ENCODE peak calls at places on chromosomes 13 and 19, in eight cellular contexts. One of them, this sample, is unnamed.

GRCh38 chr13:66427330-66427990 is 802.7 kb downstream of the PCDH9 start:
- DNase-seq in cardiac muscle cell: peak; percentile 33
- DNase-seq in EL: no peak
- DNase-seq in C1 segment of cervical spinal cord: no peak
- DNase-seq in aorta: no peak
- DNase-seq in stimulated activated CD4-positive, alpha-beta T cell treated with anti-CD3 and anti-CD28 coated beads, Interleukin-2, amount 100 ng/mL, for 48 hours: no peak
- DNase-seq in NCI-H2107: no peak
- DNase-seq in upper lobe of right lung: no peak
- DNase-seq in this sample: no peak

GRCh38 chr13:34462843-34463242 is 479.2 kb upstream of the NBEA start:
- DNase-seq in cardiac muscle cell: peak; percentile 38
- DNase-seq in EL: peak; percentile 81
- DNase-seq in C1 segment of cervical spinal cord: no peak
- DNase-seq in aorta: no peak
- DNase-seq in stimulated activated CD4-positive, alpha-beta T cell treated with anti-CD3 and anti-CD28 coated beads, Interleukin-2, amount 100 ng/mL, for 48 hours: no peak
- DNase-seq in NCI-H2107: no peak
- DNase-seq in upper lobe of right lung: no peak
- DNase-seq in this sample: no peak

GRCh38 chr19:28878862-28879566 is 333.9 kb downstream of the UQCRFS1 start:
- DNase-seq in cardiac muscle cell: peak; percentile 83
- DNase-seq in EL: peak; percentile 72
- DNase-seq in C1 segment of cervical spinal cord: peak; percentile 25
- DNase-seq in aorta: peak; percentile 87
- DNase-seq in stimulated activated CD4-positive, alpha-beta T cell treated with anti-CD3 and anti-CD28 coated beads, Interleukin-2, amount 100 ng/mL, for 48 hours: peak; percentile 56
- DNase-seq in NCI-H2107: peak; percentile 15
- DNase-seq in upper lobe of right lung: peak; percentile 75
- DNase-seq in this sample: peak; percentile 73

GRCh38 chr19:6209233-6209632 is 70.5 kb downstream of the MLLT1 start:
- DNase-seq in cardiac muscle cell: no peak
- DNase-seq in EL: no peak
- DNase-seq in C1 segment of cervical spinal cord: no peak
- DNase-seq in aorta: peak; percentile 43
- DNase-seq in stimulated activated CD4-positive, alpha-beta T cell treated with anti-CD3 and anti-CD28 coated beads, Interleukin-2, amount 100 ng/mL, for 48 hours: no peak
- DNase-seq in NCI-H2107: no peak
- DNase-seq in upper lobe of right lung: peak; percentile 30
- DNase-seq in this sample: no peak

GRCh38 chr13:111367340-111367739 is 46.9 kb downstream of the TEX29 start:
- DNase-seq in cardiac muscle cell: no peak
- DNase-seq in EL: no peak
- DNase-seq in C1 segment of cervical spinal cord: no peak
- DNase-seq in aorta: no peak
- DNase-seq in stimulated activated CD4-positive, alpha-beta T cell treated with anti-CD3 and anti-CD28 coated beads, Interleukin-2, amount 100 ng/mL, for 48 hours: no peak
- DNase-seq in NCI-H2107: no peak
- DNase-seq in upper lobe of right lung: no peak
- DNase-seq in this sample: no peak

GRCh38 chr19:17616961-17617806 is 61.7 kb downstream of the COLGALT1 start:
- DNase-seq in cardiac muscle cell: peak; percentile 25
- DNase-seq in EL: peak; percentile 24
- DNase-seq in C1 segment of cervical spinal cord: no peak
- DNase-seq in aorta: no peak
- DNase-seq in stimulated activated CD4-positive, alpha-beta T cell treated with anti-CD3 and anti-CD28 coated beads, Interleukin-2, amount 100 ng/mL, for 48 hours: no peak
- DNase-seq in NCI-H2107: no peak
- DNase-seq in upper lobe of right lung: no peak
- DNase-seq in this sample: peak; percentile 82

GRCh38 chr19:7637374-7638256 is 705 bp downstream of the STXBP2 start:
- DNase-seq in cardiac muscle cell: peak; percentile 57
- DNase-seq in EL: no peak
- DNase-seq in C1 segment of cervical spinal cord: no peak
- DNase-seq in aorta: no peak
- DNase-seq in stimulated activated CD4-positive, alpha-beta T cell treated with anti-CD3 and anti-CD28 coated beads, Interleukin-2, amount 100 ng/mL, for 48 hours: no peak
- DNase-seq in NCI-H2107: no peak
- DNase-seq in upper lobe of right lung: peak; percentile 88
- DNase-seq in this sample: no peak

GRCh38 chr19:35533822-35534521 is 716 bp downstream of the GAPDHS start:
- DNase-seq in cardiac muscle cell: peak; percentile 57
- DNase-seq in EL: peak; percentile 23
- DNase-seq in C1 segment of cervical spinal cord: no peak
- DNase-seq in aorta: no peak
- DNase-seq in stimulated activated CD4-positive, alpha-beta T cell treated with anti-CD3 and anti-CD28 coated beads, Interleukin-2, amount 100 ng/mL, for 48 hours: peak; percentile 29
- DNase-seq in NCI-H2107: no peak
- DNase-seq in upper lobe of right lung: peak; percentile 78
- DNase-seq in this sample: peak; percentile 58

GRCh38 chr19:13507053-13507611 is 853 bp upstream of the CACNA1A start:
- DNase-seq in cardiac muscle cell: peak; percentile 40
- DNase-seq in EL: peak; percentile 10
- DNase-seq in C1 segment of cervical spinal cord: no peak
- DNase-seq in aorta: no peak
- DNase-seq in stimulated activated CD4-positive, alpha-beta T cell treated with anti-CD3 and anti-CD28 coated beads, Interleukin-2, amount 100 ng/mL, for 48 hours: no peak
- DNase-seq in NCI-H2107: no peak
- DNase-seq in upper lobe of right lung: no peak
- DNase-seq in this sample: peak; percentile 44

GRCh38 chr19:50238043-50238442 is 34.6 kb downstream of the MYH14 start:
- DNase-seq in cardiac muscle cell: no peak
- DNase-seq in EL: no peak
- DNase-seq in C1 segment of cervical spinal cord: no peak
- DNase-seq in aorta: no peak
- DNase-seq in stimulated activated CD4-positive, alpha-beta T cell treated with anti-CD3 and anti-CD28 coated beads, Interleukin-2, amount 100 ng/mL, for 48 hours: no peak
- DNase-seq in NCI-H2107: no peak
- DNase-seq in upper lobe of right lung: no peak
- DNase-seq in this sample: no peak

GRCh38 chr19:2255982-2256685 is at the start of gene JSRP1:
- DNase-seq in cardiac muscle cell: no peak
- DNase-seq in EL: no peak
- DNase-seq in C1 segment of cervical spinal cord: no peak
- DNase-seq in aorta: no peak
- DNase-seq in stimulated activated CD4-positive, alpha-beta T cell treated with anti-CD3 and anti-CD28 coated beads, Interleukin-2, amount 100 ng/mL, for 48 hours: no peak
- DNase-seq in NCI-H2107: no peak
- DNase-seq in upper lobe of right lung: no peak
- DNase-seq in this sample: peak; percentile 55

GRCh38 chr13:45821861-45822260 is 29.7 kb downstream of the SIAH3 start:
- DNase-seq in cardiac muscle cell: no peak
- DNase-seq in EL: no peak
- DNase-seq in C1 segment of cervical spinal cord: no peak
- DNase-seq in aorta: no peak
- DNase-seq in stimulated activated CD4-positive, alpha-beta T cell treated with anti-CD3 and anti-CD28 coated beads, Interleukin-2, amount 100 ng/mL, for 48 hours: no peak
- DNase-seq in NCI-H2107: no peak
- DNase-seq in upper lobe of right lung: no peak
- DNase-seq in this sample: no peak

GRCh38 chr19:6297202-6297601 is 17.4 kb upstream of the MLLT1 start:
- DNase-seq in cardiac muscle cell: no peak
- DNase-seq in EL: no peak
- DNase-seq in C1 segment of cervical spinal cord: no peak
- DNase-seq in aorta: peak; percentile 66
- DNase-seq in stimulated activated CD4-positive, alpha-beta T cell treated with anti-CD3 and anti-CD28 coated beads, Interleukin-2, amount 100 ng/mL, for 48 hours: no peak
- DNase-seq in NCI-H2107: no peak
- DNase-seq in upper lobe of right lung: no peak
- DNase-seq in this sample: no peak

GRCh38 chr19:41407271-41407670 is 9.7 kb downstream of the BCKDHA start:
- DNase-seq in cardiac muscle cell: peak; percentile 58
- DNase-seq in EL: no peak
- DNase-seq in C1 segment of cervical spinal cord: no peak
- DNase-seq in aorta: no peak
- DNase-seq in stimulated activated CD4-positive, alpha-beta T cell treated with anti-CD3 and anti-CD28 coated beads, Interleukin-2, amount 100 ng/mL, for 48 hours: no peak
- DNase-seq in NCI-H2107: no peak
- DNase-seq in upper lobe of right lung: no peak
- DNase-seq in this sample: peak; percentile 42

GRCh38 chr19:40257096-40257517 is 28.0 kb downstream of the AKT2 start:
- DNase-seq in cardiac muscle cell: no peak
- DNase-seq in EL: no peak
- DNase-seq in C1 segment of cervical spinal cord: no peak
- DNase-seq in aorta: no peak
- DNase-seq in stimulated activated CD4-positive, alpha-beta T cell treated with anti-CD3 and anti-CD28 coated beads, Interleukin-2, amount 100 ng/mL, for 48 hours: no peak
- DNase-seq in NCI-H2107: no peak
- DNase-seq in upper lobe of right lung: no peak
- DNase-seq in this sample: peak; percentile 48

GRCh38 chr19:1862424-1863307 is 713 bp downstream of the KLF16 start:
- DNase-seq in cardiac muscle cell: no peak
- DNase-seq in EL: peak; percentile 42
- DNase-seq in C1 segment of cervical spinal cord: peak; percentile 23
- DNase-seq in aorta: peak; percentile 81
- DNase-seq in stimulated activated CD4-positive, alpha-beta T cell treated with anti-CD3 and anti-CD28 coated beads, Interleukin-2, amount 100 ng/mL, for 48 hours: peak; percentile 60
- DNase-seq in NCI-H2107: no peak
- DNase-seq in upper lobe of right lung: peak; percentile 78
- DNase-seq in this sample: peak; percentile 56

GRCh38 chr13:74026753-74027152 is 107.5 kb downstream of the KLF12 start:
- DNase-seq in cardiac muscle cell: peak; percentile 4
- DNase-seq in EL: peak; percentile 32
- DNase-seq in C1 segment of cervical spinal cord: no peak
- DNase-seq in aorta: no peak
- DNase-seq in stimulated activated CD4-positive, alpha-beta T cell treated with anti-CD3 and anti-CD28 coated beads, Interleukin-2, amount 100 ng/mL, for 48 hours: peak; percentile 40
- DNase-seq in NCI-H2107: no peak
- DNase-seq in upper lobe of right lung: no peak
- DNase-seq in this sample: peak; percentile 56

GRCh38 chr19:623974-624373 is 9.4 kb downstream of the POLRMT start:
- DNase-seq in cardiac muscle cell: peak; percentile 76
- DNase-seq in EL: peak; percentile 93
- DNase-seq in C1 segment of cervical spinal cord: no peak
- DNase-seq in aorta: no peak
- DNase-seq in stimulated activated CD4-positive, alpha-beta T cell treated with anti-CD3 and anti-CD28 coated beads, Interleukin-2, amount 100 ng/mL, for 48 hours: no peak
- DNase-seq in NCI-H2107: no peak
- DNase-seq in upper lobe of right lung: no peak
- DNase-seq in this sample: peak; percentile 65

GRCh38 chr13:51364404-51365008 is 25.0 kb downstream of the SERPINE3 start:
- DNase-seq in cardiac muscle cell: peak; percentile 45
- DNase-seq in EL: peak; percentile 69
- DNase-seq in C1 segment of cervical spinal cord: no peak
- DNase-seq in aorta: no peak
- DNase-seq in stimulated activated CD4-positive, alpha-beta T cell treated with anti-CD3 and anti-CD28 coated beads, Interleukin-2, amount 100 ng/mL, for 48 hours: no peak
- DNase-seq in NCI-H2107: no peak
- DNase-seq in upper lobe of right lung: no peak
- DNase-seq in this sample: no peak

GRCh38 chr19:28118235-28118634 is 1094.7 kb downstream of the UQCRFS1 start:
- DNase-seq in cardiac muscle cell: no peak
- DNase-seq in EL: no peak
- DNase-seq in C1 segment of cervical spinal cord: no peak
- DNase-seq in aorta: no peak
- DNase-seq in stimulated activated CD4-positive, alpha-beta T cell treated with anti-CD3 and anti-CD28 coated beads, Interleukin-2, amount 100 ng/mL, for 48 hours: no peak
- DNase-seq in NCI-H2107: no peak
- DNase-seq in upper lobe of right lung: no peak
- DNase-seq in this sample: no peak

GRCh38 chr13:52842440-52842839 is 6.0 kb downstream of the PCDH8 start:
- DNase-seq in cardiac muscle cell: no peak
- DNase-seq in EL: no peak
- DNase-seq in C1 segment of cervical spinal cord: no peak
- DNase-seq in aorta: no peak
- DNase-seq in stimulated activated CD4-positive, alpha-beta T cell treated with anti-CD3 and anti-CD28 coated beads, Interleukin-2, amount 100 ng/mL, for 48 hours: no peak
- DNase-seq in NCI-H2107: peak; percentile 20
- DNase-seq in upper lobe of right lung: no peak
- DNase-seq in this sample: no peak

GRCh38 chr19:48513289-48514122 is 1.9 kb upstream of the LMTK3 start:
- DNase-seq in cardiac muscle cell: peak; percentile 74
- DNase-seq in EL: peak; percentile 75
- DNase-seq in C1 segment of cervical spinal cord: peak; percentile 64
- DNase-seq in aorta: peak; percentile 84
- DNase-seq in stimulated activated CD4-positive, alpha-beta T cell treated with anti-CD3 and anti-CD28 coated beads, Interleukin-2, amount 100 ng/mL, for 48 hours: peak; percentile 51
- DNase-seq in NCI-H2107: no peak
- DNase-seq in upper lobe of right lung: peak; percentile 82
- DNase-seq in this sample: peak; percentile 84

GRCh38 chr19:48496959-48497727 is 14.5 kb downstream of the LMTK3 start:
- DNase-seq in cardiac muscle cell: no peak
- DNase-seq in EL: no peak
- DNase-seq in C1 segment of cervical spinal cord: no peak
- DNase-seq in aorta: no peak
- DNase-seq in stimulated activated CD4-positive, alpha-beta T cell treated with anti-CD3 and anti-CD28 coated beads, Interleukin-2, amount 100 ng/mL, for 48 hours: no peak
- DNase-seq in NCI-H2107: no peak
- DNase-seq in upper lobe of right lung: no peak
- DNase-seq in this sample: no peak

GRCh38 chr19:1472227-1473055 is 6.6 kb downstream of the C19orf25 start:
- DNase-seq in cardiac muscle cell: no peak
- DNase-seq in EL: no peak
- DNase-seq in C1 segment of cervical spinal cord: peak; percentile 58
- DNase-seq in aorta: no peak
- DNase-seq in stimulated activated CD4-positive, alpha-beta T cell treated with anti-CD3 and anti-CD28 coated beads, Interleukin-2, amount 100 ng/mL, for 48 hours: no peak
- DNase-seq in NCI-H2107: no peak
- DNase-seq in upper lobe of right lung: no peak
- DNase-seq in this sample: no peak

GRCh38 chr13:36998624-36999041 is 507 bp downstream of the ALG5 start:
- DNase-seq in cardiac muscle cell: peak; percentile 8
- DNase-seq in EL: peak; percentile 8
- DNase-seq in C1 segment of cervical spinal cord: no peak
- DNase-seq in aorta: peak; percentile 79
- DNase-seq in stimulated activated CD4-positive, alpha-beta T cell treated with anti-CD3 and anti-CD28 coated beads, Interleukin-2, amount 100 ng/mL, for 48 hours: peak; percentile 18
- DNase-seq in NCI-H2107: no peak
- DNase-seq in upper lobe of right lung: peak; percentile 69
- DNase-seq in this sample: peak; percentile 44

GRCh38 chr19:2575734-2576481 is 100.0 kb downstream of the GADD45B start:
- DNase-seq in cardiac muscle cell: peak; percentile 95
- DNase-seq in EL: no peak
- DNase-seq in C1 segment of cervical spinal cord: no peak
- DNase-seq in aorta: peak; percentile 96
- DNase-seq in stimulated activated CD4-positive, alpha-beta T cell treated with anti-CD3 and anti-CD28 coated beads, Interleukin-2, amount 100 ng/mL, for 48 hours: no peak
- DNase-seq in NCI-H2107: peak; percentile 9
- DNase-seq in upper lobe of right lung: peak; percentile 68
- DNase-seq in this sample: no peak

GRCh38 chr13:69946443-69946955 is 161.1 kb upstream of the ATXN8OS start:
- DNase-seq in cardiac muscle cell: no peak
- DNase-seq in EL: no peak
- DNase-seq in C1 segment of cervical spinal cord: no peak
- DNase-seq in aorta: no peak
- DNase-seq in stimulated activated CD4-positive, alpha-beta T cell treated with anti-CD3 and anti-CD28 coated beads, Interleukin-2, amount 100 ng/mL, for 48 hours: no peak
- DNase-seq in NCI-H2107: no peak
- DNase-seq in upper lobe of right lung: no peak
- DNase-seq in this sample: no peak

GRCh38 chr13:23965346-23965745 is 68.0 kb upstream of the C1QTNF9B start:
- DNase-seq in cardiac muscle cell: no peak
- DNase-seq in EL: no peak
- DNase-seq in C1 segment of cervical spinal cord: no peak
- DNase-seq in aorta: no peak
- DNase-seq in stimulated activated CD4-positive, alpha-beta T cell treated with anti-CD3 and anti-CD28 coated beads, Interleukin-2, amount 100 ng/mL, for 48 hours: no peak
- DNase-seq in NCI-H2107: no peak
- DNase-seq in upper lobe of right lung: no peak
- DNase-seq in this sample: no peak

GRCh38 chr13:29575098-29575497 is 20.4 kb downstream of the SLC7A1 start:
- DNase-seq in cardiac muscle cell: no peak
- DNase-seq in EL: no peak
- DNase-seq in C1 segment of cervical spinal cord: no peak
- DNase-seq in aorta: no peak
- DNase-seq in stimulated activated CD4-positive, alpha-beta T cell treated with anti-CD3 and anti-CD28 coated beads, Interleukin-2, amount 100 ng/mL, for 48 hours: no peak
- DNase-seq in NCI-H2107: no peak
- DNase-seq in upper lobe of right lung: no peak
- DNase-seq in this sample: no peak

GRCh38 chr13:110639935-110640334 is 24.6 kb downstream of the NAXD start:
- DNase-seq in cardiac muscle cell: no peak
- DNase-seq in EL: no peak
- DNase-seq in C1 segment of cervical spinal cord: no peak
- DNase-seq in aorta: no peak
- DNase-seq in stimulated activated CD4-positive, alpha-beta T cell treated with anti-CD3 and anti-CD28 coated beads, Interleukin-2, amount 100 ng/mL, for 48 hours: no peak
- DNase-seq in NCI-H2107: no peak
- DNase-seq in upper lobe of right lung: no peak
- DNase-seq in this sample: no peak

GRCh38 chr19:3276341-3276799 is 51.9 kb downstream of the CELF5 start:
- DNase-seq in cardiac muscle cell: no peak
- DNase-seq in EL: peak; percentile 24
- DNase-seq in C1 segment of cervical spinal cord: no peak
- DNase-seq in aorta: no peak
- DNase-seq in stimulated activated CD4-positive, alpha-beta T cell treated with anti-CD3 and anti-CD28 coated beads, Interleukin-2, amount 100 ng/mL, for 48 hours: peak; percentile 39
- DNase-seq in NCI-H2107: no peak
- DNase-seq in upper lobe of right lung: peak; percentile 71
- DNase-seq in this sample: peak; percentile 87

GRCh38 chr13:19981685-19982238 is 23.2 kb downstream of the ZMYM2 start:
- DNase-seq in cardiac muscle cell: no peak
- DNase-seq in EL: peak; percentile 6
- DNase-seq in C1 segment of cervical spinal cord: no peak
- DNase-seq in aorta: no peak
- DNase-seq in stimulated activated CD4-positive, alpha-beta T cell treated with anti-CD3 and anti-CD28 coated beads, Interleukin-2, amount 100 ng/mL, for 48 hours: no peak
- DNase-seq in NCI-H2107: no peak
- DNase-seq in upper lobe of right lung: no peak
- DNase-seq in this sample: no peak

GRCh38 chr19:1361601-1362384 is 21.9 kb upstream of the NDUFS7 start:
- DNase-seq in cardiac muscle cell: peak; percentile 82
- DNase-seq in EL: peak; percentile 79
- DNase-seq in C1 segment of cervical spinal cord: no peak
- DNase-seq in aorta: no peak
- DNase-seq in stimulated activated CD4-positive, alpha-beta T cell treated with anti-CD3 and anti-CD28 coated beads, Interleukin-2, amount 100 ng/mL, for 48 hours: no peak
- DNase-seq in NCI-H2107: no peak
- DNase-seq in upper lobe of right lung: no peak
- DNase-seq in this sample: no peak

GRCh38 chr13:47897411-47898050 is 103.5 kb downstream of the SUCLA2 start:
- DNase-seq in cardiac muscle cell: peak; percentile 57
- DNase-seq in EL: peak; percentile 59
- DNase-seq in C1 segment of cervical spinal cord: no peak
- DNase-seq in aorta: no peak
- DNase-seq in stimulated activated CD4-positive, alpha-beta T cell treated with anti-CD3 and anti-CD28 coated beads, Interleukin-2, amount 100 ng/mL, for 48 hours: no peak
- DNase-seq in NCI-H2107: no peak
- DNase-seq in upper lobe of right lung: no peak
- DNase-seq in this sample: peak; percentile 23

This sample was measured in iPS-NIHi11.